ENCODE peak calls at places on chromosomes 1 and 21, in nine cellular contexts. G, J, N, E, B, W, F, Q and Z are unnamed samples.

GRCh38 chr21:33655591-33656221 is 13.4 kb downstream of the ITSN1 start:
- DNase-seq in G (no peak), J (no peak), N (peak), E (no peak), B (no peak), W (no peak), F (no peak), Q (peak), Z (no peak)

GRCh38 chr21:42414928-42415769 is 11.4 kb downstream of the UBASH3A start:
- DNase-seq in G (peak), J (peak), N (peak), E (peak), B (peak), W (no peak), F (no peak), Q (no peak), Z (no peak)

GRCh38 chr1:68104155-68104554 is 53.7 kb upstream of the DIRAS3 start:
- DNase-seq in G (no peak), J (no peak), N (no peak), E (no peak), B (no peak), W (no peak), F (no peak), Q (no peak), Z (peak)

GRCh38 chr21:43824250-43824882 is 35.0 kb downstream of the RRP1 start:
- DNase-seq in G (no peak), J (no peak), N (no peak), E (no peak), B (no peak), W (no peak), F (no peak), Q (peak), Z (peak)

GRCh38 chr1:59375321-59376220 is 78.7 kb downstream of the FGGY start:
- DNase-seq in G (no peak), J (no peak), N (no peak), E (no peak), B (no peak), W (no peak), F (no peak), Q (peak), Z (no peak)

GRCh38 chr1:40132383-40133121 is 28.6 kb upstream of the RLF start:
- DNase-seq in G (no peak), J (no peak), N (no peak), E (no peak), B (no peak), W (no peak), F (no peak), Q (peak), Z (no peak)

GRCh38 chr1:203367051-203367450 is 16.1 kb upstream of the FMOD start:
- DNase-seq in G (no peak), J (no peak), N (no peak), E (no peak), B (no peak), W (no peak), F (no peak), Q (no peak), Z (no peak)

GRCh38 chr1:216566809-216567208 is 143.6 kb upstream of the USH2A start:
- DNase-seq in G (no peak), J (no peak), N (peak), E (no peak), B (no peak), W (no peak), F (no peak), Q (peak), Z (no peak)

GRCh38 chr1:221839321-221839720 is 97.4 kb upstream of the DUSP10 start:
- DNase-seq in G (no peak), J (no peak), N (peak), E (no peak), B (no peak), W (no peak), F (no peak), Q (no peak), Z (no peak)

GRCh38 chr21:30083120-30083945 is 83.3 kb downstream of the CLDN17 start:
- DNase-seq in G (no peak), J (no peak), N (peak), E (no peak), B (no peak), W (no peak), F (peak), Q (no peak), Z (no peak)

GRCh38 chr1:41810446-41810845 is 108.3 kb downstream of the HIVEP3 start:
- DNase-seq in G (peak), J (no peak), N (peak), E (no peak), B (peak), W (no peak), F (peak), Q (peak), Z (no peak)

GRCh38 chr21:34947122-34947534 is 102.0 kb downstream of the RUNX1 start:
- DNase-seq in G (no peak), J (no peak), N (no peak), E (no peak), B (no peak), W (no peak), F (no peak), Q (no peak), Z (no peak)

GRCh38 chr1:39701092-39701460 is 9.8 kb upstream of the HPCAL4 start:
- DNase-seq in G (no peak), J (no peak), N (peak), E (no peak), B (no peak), W (no peak), F (no peak), Q (no peak), Z (no peak)

GRCh38 chr1:164087893-164088292 is 471.1 kb upstream of the PBX1 start:
- DNase-seq in G (no peak), J (no peak), N (no peak), E (no peak), B (no peak), W (no peak), F (no peak), Q (no peak), Z (no peak)

GRCh38 chr1:61280457-61280856 is 198.1 kb downstream of the NFIA start:
- DNase-seq in G (no peak), J (no peak), N (no peak), E (no peak), B (no peak), W (no peak), F (no peak), Q (no peak), Z (no peak)

GRCh38 chr1:61160526-61160925 is 78.2 kb downstream of the NFIA start:
- DNase-seq in G (no peak), J (no peak), N (no peak), E (no peak), B (no peak), W (no peak), F (no peak), Q (no peak), Z (no peak)

GRCh38 chr1:192878249-192878648 is 69.4 kb downstream of the RGS2 start:
- DNase-seq in G (no peak), J (no peak), N (no peak), E (no peak), B (no peak), W (no peak), F (no peak), Q (no peak), Z (no peak)

GRCh38 chr1:204151562-204152309 is at the start of gene ETNK2:
- DNase-seq in G (peak), J (no peak), N (peak), E (peak), B (peak), W (peak), F (peak), Q (peak), Z (no peak)

GRCh38 chr1:100736766-100737165 is 17.2 kb downstream of the VCAM1 start:
- DNase-seq in G (no peak), J (no peak), N (no peak), E (no peak), B (no peak), W (no peak), F (no peak), Q (no peak), Z (no peak)

GRCh38 chr1:226632922-226633351 is 84.4 kb downstream of the STUM start:
- DNase-seq in G (no peak), J (no peak), N (no peak), E (peak), B (no peak), W (no peak), F (no peak), Q (no peak), Z (no peak)